ENCODE peak calls at places on chromosomes 3 and 15, in eight cellular contexts. V is brain pericyte, J is GM13976, T is T-helper 17 cell, B is RKO, C is C1 segment of cervical spinal cord, L is pancreas, Y is HFF-Myc. W is an unnamed sample.

GRCh38 chr3:43953814-43954241 is 263.1 kb downstream of the ABHD5 start:
- DNase-seq in L (no peak), J (no peak), T (no peak), B (peak), V (no peak), C (no peak), Y (no peak), W (peak)

GRCh38 chr3:73141531-73141930 is 80.1 kb downstream of the EBLN2 start:
- DNase-seq in V (no peak), B (no peak), C (no peak), Y (no peak), L (no peak), J (no peak), T (no peak), W (peak)

GRCh38 chr15:80179025-80179759 is 26.4 kb downstream of the FAH start:
- DNase-seq in T (no peak), C (no peak), J (no peak), Y (peak), V (peak), B (peak), L (no peak), W (peak)

GRCh38 chr3:11641683-11642407 is 1.9 kb downstream of the VGLL4 start:
- DNase-seq in V (peak), L (no peak), J (peak), C (no peak), Y (no peak), T (no peak), B (peak), W (peak)

GRCh38 chr15:96285306-96285705 is 45.2 kb upstream of the NR2F2 start:
- DNase-seq in V (peak), Y (peak), J (no peak), L (no peak), C (no peak), T (no peak), B (no peak), W (peak)

GRCh38 chr3:28745904-28746617 is 397.4 kb upstream of the AZI2 start:
- DNase-seq in L (no peak), J (no peak), C (no peak), V (no peak), Y (no peak), T (no peak), B (no peak), W (peak)

GRCh38 chr15:92116320-92116719 is 262.8 kb downstream of the SLCO3A1 start:
- DNase-seq in T (no peak), V (no peak), C (no peak), Y (no peak), L (no peak), J (no peak), B (no peak), W (no peak)

GRCh38 chr15:29765898-29766537 is 56.2 kb downstream of the TJP1 start:
- DNase-seq in C (no peak), B (no peak), J (no peak), V (no peak), T (no peak), L (no peak), Y (no peak), W (no peak)

GRCh38 chr3:73409405-73409804 is 215.3 kb downstream of the PDZRN3 start:
- DNase-seq in B (no peak), L (no peak), J (no peak), Y (peak), C (no peak), V (no peak), T (no peak), W (peak)

GRCh38 chr3:101827211-101828174 is 21.8 kb upstream of the NFKBIZ start:
- DNase-seq in J (peak), T (peak), B (peak), Y (peak), C (peak), V (no peak), L (peak), W (peak)

W was measured in AG20443.